ENCODE peak calls at places on chromosomes 7 and 10, in five cellular contexts. One of them, this sample, is unnamed.

GRCh38 chr7:129782257-129783096 is 170.3 kb downstream of the UBE2H start:
- DNase-seq in IMR-90: no peak
- DNase-seq in mesenchymal stem cell: no peak
- DNase-seq in neuronal stem cell: peak
- DNase-seq in H1: no peak
- DNase-seq in this sample: no peak

GRCh38 chr7:120774481-120774880 is 83.5 kb downstream of the TSPAN12 start:
- DNase-seq in IMR-90: no peak
- DNase-seq in mesenchymal stem cell: no peak
- DNase-seq in neuronal stem cell: no peak
- DNase-seq in H1: no peak
- DNase-seq in this sample: no peak

GRCh38 chr10:132273304-132273944 is 34.3 kb downstream of the STK32C start:
- DNase-seq in IMR-90: no peak
- DNase-seq in mesenchymal stem cell: no peak
- DNase-seq in neuronal stem cell: no peak
- DNase-seq in H1: no peak
- DNase-seq in this sample: no peak

GRCh38 chr10:71378341-71379117 is 18.2 kb upstream of the CDH23 start:
- DNase-seq in IMR-90: no peak
- DNase-seq in mesenchymal stem cell: no peak
- DNase-seq in neuronal stem cell: no peak
- DNase-seq in H1: no peak
- DNase-seq in this sample: no peak

GRCh38 chr7:68688416-68689086 is 909.7 kb upstream of the AUTS2 start:
- DNase-seq in IMR-90: no peak
- DNase-seq in mesenchymal stem cell: no peak
- DNase-seq in neuronal stem cell: no peak
- DNase-seq in H1: no peak
- DNase-seq in this sample: no peak

GRCh38 chr10:43970747-43971146 is 322.1 kb upstream of the ZNF32 start:
- DNase-seq in IMR-90: no peak
- DNase-seq in mesenchymal stem cell: no peak
- DNase-seq in neuronal stem cell: no peak
- DNase-seq in H1: no peak
- DNase-seq in this sample: no peak

GRCh38 chr7:56110611-56111010 is 4.3 kb upstream of the CHCHD2 start:
- DNase-seq in IMR-90: no peak
- DNase-seq in mesenchymal stem cell: no peak
- DNase-seq in neuronal stem cell: no peak
- DNase-seq in H1: no peak
- DNase-seq in this sample: no peak

GRCh38 chr10:104342941-104343411 is 4.7 kb upstream of the ITPRIP start:
- DNase-seq in IMR-90: no peak
- DNase-seq in mesenchymal stem cell: peak
- DNase-seq in neuronal stem cell: no peak
- DNase-seq in H1: no peak
- DNase-seq in this sample: peak

GRCh38 chr10:102815790-102816549 is 21.2 kb downstream of the CYP17A1 start:
- DNase-seq in IMR-90: peak
- DNase-seq in mesenchymal stem cell: peak
- DNase-seq in neuronal stem cell: no peak
- DNase-seq in H1: no peak
- DNase-seq in this sample: peak

GRCh38 chr7:37920619-37921339 is at the start of gene EPDR1:
- DNase-seq in IMR-90: no peak
- DNase-seq in mesenchymal stem cell: peak
- DNase-seq in neuronal stem cell: peak
- DNase-seq in H1: peak
- DNase-seq in this sample: peak

GRCh38 chr10:110684800-110685446 is 40.8 kb downstream of the RBM20 start:
- DNase-seq in IMR-90: peak
- DNase-seq in mesenchymal stem cell: peak
- DNase-seq in neuronal stem cell: no peak
- DNase-seq in H1: no peak
- DNase-seq in this sample: no peak

GRCh38 chr10:69789164-69789576 is 12.5 kb upstream of the COL13A1 start:
- DNase-seq in IMR-90: no peak
- DNase-seq in mesenchymal stem cell: peak
- DNase-seq in neuronal stem cell: no peak
- DNase-seq in H1: peak
- DNase-seq in this sample: no peak

GRCh38 chr7:154698726-154699291 is 304.1 kb downstream of the PAXIP1 start:
- DNase-seq in IMR-90: no peak
- DNase-seq in mesenchymal stem cell: no peak
- DNase-seq in neuronal stem cell: peak
- DNase-seq in H1: peak
- DNase-seq in this sample: peak

GRCh38 chr10:50788951-50789904 is 49.5 kb downstream of the ASAH2B start:
- DNase-seq in IMR-90: peak
- DNase-seq in mesenchymal stem cell: peak
- DNase-seq in neuronal stem cell: peak
- DNase-seq in H1: no peak
- DNase-seq in this sample: peak

GRCh38 chr10:132560248-132560731 is 22.7 kb downstream of the INPP5A start:
- DNase-seq in IMR-90: peak
- DNase-seq in mesenchymal stem cell: no peak
- DNase-seq in neuronal stem cell: no peak
- DNase-seq in H1: no peak
- DNase-seq in this sample: no peak

GRCh38 chr10:70747192-70747965 is 37.8 kb downstream of the TBATA start:
- DNase-seq in IMR-90: no peak
- DNase-seq in mesenchymal stem cell: no peak
- DNase-seq in neuronal stem cell: no peak
- DNase-seq in H1: no peak
- DNase-seq in this sample: no peak

GRCh38 chr7:303425-303824 is 13.5 kb downstream of the FOXL3 start:
- DNase-seq in IMR-90: no peak
- DNase-seq in mesenchymal stem cell: no peak
- DNase-seq in neuronal stem cell: no peak
- DNase-seq in H1: no peak
- DNase-seq in this sample: no peak

GRCh38 chr7:39615350-39615975 is 7.9 kb upstream of the RALA start:
- DNase-seq in IMR-90: no peak
- DNase-seq in mesenchymal stem cell: no peak
- DNase-seq in neuronal stem cell: no peak
- DNase-seq in H1: no peak
- DNase-seq in this sample: no peak

GRCh38 chr7:117069379-117069778 is 116.1 kb downstream of the ST7 start:
- DNase-seq in IMR-90: no peak
- DNase-seq in mesenchymal stem cell: no peak
- DNase-seq in neuronal stem cell: no peak
- DNase-seq in H1: no peak
- DNase-seq in this sample: no peak

GRCh38 chr7:135991906-135992305 is 14.7 kb upstream of the MTPN start:
- DNase-seq in IMR-90: no peak
- DNase-seq in mesenchymal stem cell: no peak
- DNase-seq in neuronal stem cell: no peak
- DNase-seq in H1: no peak
- DNase-seq in this sample: peak

GRCh38 chr10:42937649-42938180 is 139.2 kb upstream of the RET start:
- DNase-seq in IMR-90: no peak
- DNase-seq in mesenchymal stem cell: no peak
- DNase-seq in neuronal stem cell: no peak
- DNase-seq in H1: no peak
- DNase-seq in this sample: no peak

GRCh38 chr7:16759840-16760239 is 6.3 kb downstream of the TSPAN13 start:
- DNase-seq in IMR-90: no peak
- DNase-seq in mesenchymal stem cell: no peak
- DNase-seq in neuronal stem cell: no peak
- DNase-seq in H1: no peak
- DNase-seq in this sample: no peak

GRCh38 chr10:103693070-103693811 is 162.1 kb downstream of the SH3PXD2A start:
- DNase-seq in IMR-90: no peak
- DNase-seq in mesenchymal stem cell: peak
- DNase-seq in neuronal stem cell: no peak
- DNase-seq in H1: peak
- DNase-seq in this sample: no peak

GRCh38 chr7:150737265-150738055 is at the start of gene GIMAP5:
- DNase-seq in IMR-90: no peak
- DNase-seq in mesenchymal stem cell: no peak
- DNase-seq in neuronal stem cell: no peak
- DNase-seq in H1: no peak
- DNase-seq in this sample: no peak

GRCh38 chr7:87510430-87510875 is 35.0 kb upstream of the ABCB4 start:
- DNase-seq in IMR-90: no peak
- DNase-seq in mesenchymal stem cell: no peak
- DNase-seq in neuronal stem cell: no peak
- DNase-seq in H1: no peak
- DNase-seq in this sample: peak

GRCh38 chr7:49001610-49002033 is 77.3 kb downstream of the CDC14C start:
- DNase-seq in IMR-90: no peak
- DNase-seq in mesenchymal stem cell: no peak
- DNase-seq in neuronal stem cell: peak
- DNase-seq in H1: peak
- DNase-seq in this sample: peak

GRCh38 chr7:65251851-65252620 is 121.6 kb upstream of the ZNF92 start:
- DNase-seq in IMR-90: peak
- DNase-seq in mesenchymal stem cell: peak
- DNase-seq in neuronal stem cell: peak
- DNase-seq in H1: peak
- DNase-seq in this sample: peak

GRCh38 chr7:6221340-6222319 is 50.8 kb downstream of the CYTH3 start:
- DNase-seq in IMR-90: peak
- DNase-seq in mesenchymal stem cell: peak
- DNase-seq in neuronal stem cell: no peak
- DNase-seq in H1: no peak
- DNase-seq in this sample: no peak

GRCh38 chr10:51425431-51425830 is 274.0 kb downstream of the CSTF2T start:
- DNase-seq in IMR-90: no peak
- DNase-seq in mesenchymal stem cell: no peak
- DNase-seq in neuronal stem cell: no peak
- DNase-seq in H1: no peak
- DNase-seq in this sample: no peak

GRCh38 chr10:124106241-124106905 is 13.0 kb upstream of the CHST15 start:
- DNase-seq in IMR-90: peak
- DNase-seq in mesenchymal stem cell: peak
- DNase-seq in neuronal stem cell: no peak
- DNase-seq in H1: no peak
- DNase-seq in this sample: peak

GRCh38 chr10:15290671-15291070 is 80.4 kb downstream of the FAM171A1 start:
- DNase-seq in IMR-90: no peak
- DNase-seq in mesenchymal stem cell: no peak
- DNase-seq in neuronal stem cell: no peak
- DNase-seq in H1: no peak
- DNase-seq in this sample: no peak

GRCh38 chr10:19906108-19906791 is 90.0 kb downstream of the PLXDC2 start:
- DNase-seq in IMR-90: no peak
- DNase-seq in mesenchymal stem cell: no peak
- DNase-seq in neuronal stem cell: no peak
- DNase-seq in H1: no peak
- DNase-seq in this sample: no peak

GRCh38 chr7:102024005-102024768 is 206.8 kb downstream of the CUX1 start:
- DNase-seq in IMR-90: peak
- DNase-seq in mesenchymal stem cell: no peak
- DNase-seq in neuronal stem cell: no peak
- DNase-seq in H1: no peak
- DNase-seq in this sample: no peak

GRCh38 chr10:16976803-16977202 is 152.8 kb downstream of the CUBN start:
- DNase-seq in IMR-90: no peak
- DNase-seq in mesenchymal stem cell: no peak
- DNase-seq in neuronal stem cell: no peak
- DNase-seq in H1: no peak
- DNase-seq in this sample: no peak

GRCh38 chr10:16975188-16975587 is 154.4 kb downstream of the CUBN start:
- DNase-seq in IMR-90: no peak
- DNase-seq in mesenchymal stem cell: peak
- DNase-seq in neuronal stem cell: no peak
- DNase-seq in H1: no peak
- DNase-seq in this sample: no peak
- H3K4me3 ChIP-seq in IMR-90: no peak
- H3K4me3 ChIP-seq in mesenchymal stem cell: no peak
- H3K4me3 ChIP-seq in neuronal stem cell: no peak
- H3K4me3 ChIP-seq in H1: no peak
- H3K4me3 ChIP-seq in this sample: no peak

GRCh38 chr7:111730476-111731300 is 168.4 kb upstream of the IMMP2L start:
- DNase-seq in IMR-90: peak
- DNase-seq in mesenchymal stem cell: peak
- DNase-seq in neuronal stem cell: peak
- DNase-seq in H1: no peak
- DNase-seq in this sample: peak
- H2AFZ ChIP-seq in IMR-90: no peak
- H2AFZ ChIP-seq in mesenchymal stem cell: no peak
- H2AFZ ChIP-seq in neuronal stem cell: no peak
- H2AFZ ChIP-seq in H1: no peak
- H2AFZ ChIP-seq in this sample: no peak

GRCh38 chr7:158067219-158067930 is 520.2 kb downstream of the PTPRN2 start:
- DNase-seq in IMR-90: no peak
- DNase-seq in mesenchymal stem cell: no peak
- DNase-seq in neuronal stem cell: no peak
- DNase-seq in H1: no peak
- DNase-seq in this sample: no peak
- H4K91ac ChIP-seq in IMR-90: no peak
- H4K91ac ChIP-seq in mesenchymal stem cell: no peak
- H4K91ac ChIP-seq in neuronal stem cell: no peak
- H4K91ac ChIP-seq in H1: no peak
- H4K91ac ChIP-seq in this sample: no peak

GRCh38 chr10:112184379-112184778 is 814 bp upstream of the GPAM start:
- DNase-seq in IMR-90: no peak
- DNase-seq in mesenchymal stem cell: no peak
- DNase-seq in neuronal stem cell: no peak
- DNase-seq in H1: no peak
- DNase-seq in this sample: no peak
- H3K4me3 ChIP-seq in IMR-90: no peak
- H3K4me3 ChIP-seq in mesenchymal stem cell: no peak
- H3K4me3 ChIP-seq in neuronal stem cell: no peak
- H3K4me3 ChIP-seq in H1: peak
- H3K4me3 ChIP-seq in this sample: no peak

DNA sequence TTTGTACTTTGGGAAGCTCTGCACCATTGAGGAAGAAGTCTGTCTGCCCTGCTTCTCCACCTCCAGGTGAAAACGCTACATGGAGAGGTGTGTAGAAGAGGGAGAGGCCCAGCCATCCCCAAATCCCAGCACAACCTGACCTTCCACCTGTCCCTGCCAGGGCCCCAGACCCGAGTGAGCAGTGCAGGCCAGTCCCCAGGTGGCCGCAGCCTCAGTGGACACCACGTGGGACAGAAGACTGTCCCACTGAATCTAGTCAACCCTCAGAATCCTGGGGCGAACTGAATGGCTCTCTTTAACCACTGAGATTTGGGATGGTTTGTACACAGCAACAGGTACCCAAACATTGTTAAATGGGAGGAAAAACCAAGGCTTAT is 29.9 kb upstream of the GALNTL5 start:
- DNase-seq in IMR-90: no peak
- DNase-seq in mesenchymal stem cell: no peak
- DNase-seq in neuronal stem cell: no peak
- DNase-seq in H1: no peak
- DNase-seq in this sample: no peak
- H2AFZ ChIP-seq in IMR-90: no peak
- H2AFZ ChIP-seq in mesenchymal stem cell: no peak
- H2AFZ ChIP-seq in neuronal stem cell: no peak
- H2AFZ ChIP-seq in H1: no peak
- H2AFZ ChIP-seq in this sample: no peak

GRCh38 chr10:31754803-31755624 is 173.6 kb downstream of the ARHGAP12 start:
- DNase-seq in IMR-90: no peak
- DNase-seq in mesenchymal stem cell: no peak
- DNase-seq in neuronal stem cell: no peak
- DNase-seq in H1: peak
- DNase-seq in this sample: peak
- H4K91ac ChIP-seq in IMR-90: no peak
- H4K91ac ChIP-seq in mesenchymal stem cell: no peak
- H4K91ac ChIP-seq in neuronal stem cell: no peak
- H4K91ac ChIP-seq in H1: peak
- H4K91ac ChIP-seq in this sample: no peak